ENCODE peak calls at places on chromosomes 3 and 15, in ten cellular contexts. V is hepatocyte; J is pancreas; L is right atrium auricular region; H is adrenal gland; I is CD8-positive, alpha-beta T cell; E is fibroblast of villous mesenchyme; A is brain microvascular endothelial cell; Z is astrocyte of the spinal cord; N is astrocyte. G is an unnamed sample.

GRCh38 chr3:56801597-56802410 is at the start of gene ARHGEF3:
- DNase-seq in J (peak; percentile 82), L (peak; percentile 80), E (peak; percentile 79), N (peak; percentile 49), V (peak; percentile 95), I (peak; percentile 87), Z (peak; percentile 78), H (peak; percentile 89), A (peak; percentile 55), G (peak; percentile 82)

GRCh38 chr3:62667714-62668113 is 207.5 kb downstream of the CADPS start:
- DNase-seq in J (no peak), V (no peak), N (no peak), L (no peak), I (no peak), E (no peak), Z (no peak), A (no peak), H (no peak), G (no peak)

GRCh38 chr15:56295433-56295832 is 51.8 kb upstream of the RFX7 start:
- DNase-seq in E (no peak), I (no peak), H (no peak), J (no peak), Z (no peak), V (no peak), N (no peak), A (no peak), L (no peak), G (no peak)

GRCh38 chr3:73558399-73559075 is 66.2 kb downstream of the PDZRN3 start:
- DNase-seq in L (no peak), A (no peak), Z (peak; percentile 35), I (no peak), N (no peak), J (no peak), V (no peak), E (peak; percentile 83), H (peak; percentile 65), G (peak; percentile 20)

GRCh38 chr3:172622916-172623700 is 87.8 kb downstream of the NCEH1 start:
- DNase-seq in J (no peak), E (peak; percentile 56), A (no peak), N (peak; percentile 74), H (peak; percentile 63), L (no peak), V (peak; percentile 64), I (peak; percentile 46), Z (peak; percentile 79), G (peak; percentile 32)

GRCh38 chr3:127375151-127375937 is 87.5 kb upstream of the PRR20G start:
- DNase-seq in L (no peak), E (no peak), A (no peak), I (no peak), N (no peak), J (no peak), H (no peak), Z (no peak), V (no peak), G (no peak)

GRCh38 chr3:109702252-109702651 is 364.9 kb upstream of the DPPA4 start:
- DNase-seq in V (no peak), J (no peak), Z (peak; percentile 88), I (no peak), H (no peak), A (peak; percentile 88), N (peak; percentile 95), L (no peak), E (no peak), G (no peak)

GRCh38 chr3:38722760-38723568 is 73.5 kb upstream of the SCN5A start:
- DNase-seq in A (peak; percentile 20), L (peak; percentile 13), N (peak; percentile 36), J (no peak), Z (peak; percentile 55), V (no peak), E (no peak), I (no peak), H (no peak), G (no peak)

GRCh38 chr3:43432462-43432861 is 146.1 kb downstream of the SNRK start:
- DNase-seq in A (no peak), Z (no peak), V (no peak), N (no peak), L (no peak), J (no peak), I (no peak), H (no peak), E (no peak), G (no peak)

GRCh38 chr15:59685737-59686297 is 3.3 kb downstream of the BNIP2 start:
- DNase-seq in L (no peak), H (no peak), Z (peak; percentile 12), E (peak; percentile 58), I (no peak), N (peak; percentile 45), A (no peak), V (no peak), J (no peak), G (no peak)

GRCh38 chr3:9930804-9931418 is 2.7 kb upstream of the CRELD1 start:
- DNase-seq in V (no peak), J (no peak), A (no peak), E (no peak), N (no peak), Z (no peak), H (no peak), L (no peak), I (no peak), G (no peak)

GRCh38 chr3:109804697-109805096 is 467.4 kb upstream of the DPPA4 start:
- DNase-seq in E (no peak), Z (no peak), I (no peak), V (no peak), L (no peak), H (no peak), A (no peak), N (no peak), J (no peak), G (no peak)

GRCh38 chr15:73156431-73157191 is 104.3 kb downstream of the NEO1 start:
- DNase-seq in L (no peak), E (no peak), V (no peak), Z (no peak), I (no peak), H (no peak), A (no peak), J (no peak), N (no peak), G (no peak)

GRCh38 chr15:71526061-71526460 is 284.3 kb upstream of the NR2E3 start:
- DNase-seq in I (no peak), J (no peak), N (peak; percentile 62), H (no peak), A (peak; percentile 18), Z (peak; percentile 61), E (peak; percentile 61), V (peak; percentile 38), L (no peak), G (no peak)

GRCh38 chr15:68300115-68300940 is 22.8 kb downstream of the FEM1B start:
- DNase-seq in V (peak; percentile 46), N (no peak), I (no peak), A (no peak), Z (no peak), H (no peak), L (peak; percentile 46), E (no peak), J (no peak), G (no peak)

GRCh38 chr3:40468018-40468417 is 8.9 kb upstream of the ZNF619 start:
- DNase-seq in J (no peak), L (no peak), H (no peak), Z (no peak), I (no peak), N (no peak), E (no peak), A (no peak), V (no peak), G (no peak)

GRCh38 chr3:177367783-177368182 is 170.5 kb upstream of the TBL1XR1 start:
- DNase-seq in A (no peak), Z (no peak), E (no peak), N (no peak), I (no peak), H (no peak), V (no peak), L (no peak), J (no peak), G (no peak)

GRCh38 chr3:94345101-94345500 is 282.2 kb downstream of the NSUN3 start:
- DNase-seq in Z (no peak), V (no peak), E (no peak), A (no peak), I (no peak), H (no peak), N (no peak), L (no peak), J (no peak), G (no peak)

GRCh38 chr3:112498916-112499315 is 356 bp downstream of the BTLA start:
- DNase-seq in I (no peak), A (no peak), V (no peak), L (no peak), J (no peak), E (no peak), H (no peak), Z (no peak), N (no peak), G (no peak)
- H3K4me3 ChIP-seq in I (peak overlapping the region; percentile 31), A (no peak overlapping the region), V (no peak overlapping the region), L (no peak overlapping the region), J (no peak overlapping the region), E (no peak overlapping the region), H (no peak overlapping the region), Z (no peak overlapping the region), N (no peak overlapping the region), G (no peak overlapping the region)

GRCh38 chr15:52217186-52217585 is 26.0 kb upstream of the GNB5 start:
- DNase-seq in H (no peak), V (no peak), A (no peak), N (no peak), J (peak; percentile 44), E (no peak), L (no peak), I (peak; percentile 19), Z (no peak), G (peak; percentile 53)
- TF ChIP-seq CTCF in H (no peak), V (no peak), A (peak; percentile 33), N (no peak), J (no peak), E (peak; percentile 2), L (no peak), I (no peak), Z (no peak), G (peak; percentile 43)

GRCh38 chr15:49041406-49041805 is 4.8 kb downstream of the SECISBP2L start:
- DNase-seq in L (no peak), E (peak; percentile 30), Z (no peak), N (no peak), H (no peak), I (no peak), V (no peak), A (no peak), J (no peak), G (no peak)
- H3K4me3 ChIP-seq in L (no peak overlapping the region), E (peak overlapping the region; percentile 5), Z (no peak overlapping the region), N (no peak overlapping the region), H (no peak overlapping the region), I (no peak overlapping the region), V (no peak overlapping the region), A (no peak overlapping the region), J (no peak overlapping the region), G (no peak overlapping the region)

DNA sequence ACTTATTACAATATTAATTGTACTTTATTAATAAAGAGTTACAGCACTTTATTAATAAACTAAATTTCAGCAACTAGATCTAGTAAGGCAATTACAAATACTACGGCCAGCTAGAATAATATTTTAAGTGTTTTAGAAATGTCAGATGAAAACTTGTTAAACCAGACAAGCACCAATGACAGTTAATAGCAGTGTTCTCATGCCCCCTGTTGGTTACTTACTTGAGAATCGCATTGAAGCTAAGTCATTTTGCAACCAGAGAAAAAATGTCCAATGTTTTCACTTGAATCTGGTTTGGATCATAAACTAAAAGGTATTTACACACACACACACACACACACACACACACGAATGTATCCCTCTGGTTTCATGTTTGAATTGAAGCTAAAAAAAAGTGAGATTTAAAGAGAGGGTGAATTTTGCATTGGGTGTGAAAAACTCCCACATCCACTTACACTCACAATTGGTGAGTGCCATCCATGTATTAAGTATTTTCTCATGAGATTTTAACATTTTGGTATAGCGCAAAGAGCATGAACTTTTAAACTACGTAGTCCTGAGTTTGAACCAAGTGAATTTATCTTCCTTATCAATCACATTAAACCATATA is 347.7 kb downstream of the ZBBX start:
- DNase-seq in H (peak; percentile 34), Z (peak; percentile 71), A (peak; percentile 62), N (peak; percentile 42), J (peak; percentile 6), V (peak; percentile 81), I (no peak), E (peak; percentile 45), L (no peak), G (peak; percentile 14)
- TF ChIP-seq CTCF in H (peak; percentile 55), Z (peak; percentile 61), A (peak; percentile 64), N (peak; percentile 75), J (peak; percentile 32), V (peak; percentile 73), I (no peak), E (peak; percentile 32), L (peak; percentile 54), G (peak; percentile 55)

G was measured in BE2C.